ENCODE peak calls at places on chromosomes 6 and 20, in seven cellular contexts. One of them, this sample, is unnamed. For H3K4me1 and H3K9me3, the result is how much of the 10 kb centered on the place peaks cover.

GRCh38 chr6:33620584-33621395 is at the start of gene ITPR3:
- DNase-seq in A549: peak
- DNase-seq in colonic mucosa: peak
- DNase-seq in hepatocyte: peak
- DNase-seq in K562: peak
- DNase-seq in cardiac muscle cell: peak
- DNase-seq in SJSA1: no peak
- DNase-seq in this sample: no peak

GRCh38 chr6:70547313-70547712 is 19.4 kb upstream of the SDHAF4 start:
- DNase-seq in K562: no peak
- DNase-seq in SJSA1: no peak
- DNase-seq in A549: no peak
- DNase-seq in colonic mucosa: no peak
- DNase-seq in hepatocyte: peak
- DNase-seq in cardiac muscle cell: peak
- DNase-seq in this sample: no peak

GRCh38 chr6:158688860-158689259 is 39.0 kb downstream of the SYTL3 start:
- DNase-seq in cardiac muscle cell: no peak
- DNase-seq in A549: no peak
- DNase-seq in colonic mucosa: no peak
- DNase-seq in K562: no peak
- DNase-seq in SJSA1: no peak
- DNase-seq in hepatocyte: no peak
- DNase-seq in this sample: no peak

GRCh38 chr6:76792394-76792793 is 670.9 kb downstream of the HTR1B start:
- DNase-seq in SJSA1: no peak
- DNase-seq in colonic mucosa: no peak
- DNase-seq in K562: no peak
- DNase-seq in A549: no peak
- DNase-seq in hepatocyte: no peak
- DNase-seq in cardiac muscle cell: peak
- DNase-seq in this sample: no peak

GRCh38 chr6:25223421-25224052 is 55.6 kb upstream of the CARMIL1 start:
- DNase-seq in A549: peak
- DNase-seq in SJSA1: peak
- DNase-seq in cardiac muscle cell: peak
- DNase-seq in hepatocyte: peak
- DNase-seq in colonic mucosa: peak
- DNase-seq in K562: peak
- DNase-seq in this sample: no peak

GRCh38 chr6:131053546-131054240 is 9.4 kb downstream of the EPB41L2 start:
- DNase-seq in A549: peak
- DNase-seq in hepatocyte: no peak
- DNase-seq in cardiac muscle cell: no peak
- DNase-seq in colonic mucosa: no peak
- DNase-seq in SJSA1: no peak
- DNase-seq in K562: no peak
- DNase-seq in this sample: no peak

GRCh38 chr20:47241345-47241781 is 115.1 kb downstream of the ZMYND8 start:
- DNase-seq in A549: no peak
- DNase-seq in hepatocyte: no peak
- DNase-seq in SJSA1: peak
- DNase-seq in cardiac muscle cell: peak
- DNase-seq in colonic mucosa: no peak
- DNase-seq in K562: no peak
- DNase-seq in this sample: no peak

GRCh38 chr20:8996817-8997512 is 71.9 kb upstream of the PLCB4 start:
- DNase-seq in hepatocyte: no peak
- DNase-seq in colonic mucosa: no peak
- DNase-seq in A549: no peak
- DNase-seq in cardiac muscle cell: no peak
- DNase-seq in SJSA1: no peak
- DNase-seq in K562: no peak
- DNase-seq in this sample: no peak

GRCh38 chr6:119627908-119628669 is 278.5 kb upstream of the MAN1A1 start:
- DNase-seq in cardiac muscle cell: peak
- DNase-seq in colonic mucosa: no peak
- DNase-seq in K562: peak
- DNase-seq in hepatocyte: peak
- DNase-seq in A549: no peak
- DNase-seq in SJSA1: no peak
- DNase-seq in this sample: no peak

GRCh38 chr20:9087531-9088217 is 18.8 kb downstream of the PLCB4 start:
- DNase-seq in K562: no peak
- DNase-seq in colonic mucosa: no peak
- DNase-seq in cardiac muscle cell: no peak
- DNase-seq in hepatocyte: no peak
- DNase-seq in A549: no peak
- DNase-seq in SJSA1: no peak
- DNase-seq in this sample: no peak

GRCh38 chr6:47484616-47485015 is 7.0 kb downstream of the CD2AP start:
- DNase-seq in SJSA1: no peak
- DNase-seq in A549: no peak
- DNase-seq in hepatocyte: peak
- DNase-seq in colonic mucosa: no peak
- DNase-seq in K562: no peak
- DNase-seq in cardiac muscle cell: peak
- DNase-seq in this sample: no peak

GRCh38 chr6:22826961-22827360 is 257.6 kb downstream of the HDGFL1 start:
- DNase-seq in K562: no peak
- DNase-seq in A549: peak
- DNase-seq in cardiac muscle cell: no peak
- DNase-seq in SJSA1: no peak
- DNase-seq in colonic mucosa: no peak
- DNase-seq in hepatocyte: no peak
- DNase-seq in this sample: no peak

GRCh38 chr6:57108691-57109090 is 18.7 kb downstream of the ZNF451 start:
- DNase-seq in K562: no peak
- DNase-seq in cardiac muscle cell: no peak
- DNase-seq in hepatocyte: no peak
- DNase-seq in colonic mucosa: no peak
- DNase-seq in A549: no peak
- DNase-seq in SJSA1: no peak
- DNase-seq in this sample: no peak

GRCh38 chr20:34689486-34689885 is 12.6 kb upstream of the PIGU start:
- DNase-seq in K562: no peak
- DNase-seq in A549: peak
- DNase-seq in hepatocyte: no peak
- DNase-seq in colonic mucosa: no peak
- DNase-seq in cardiac muscle cell: peak
- DNase-seq in SJSA1: peak
- DNase-seq in this sample: no peak

GRCh38 chr6:3230275-3231212 is 3.1 kb upstream of the TUBB2B start:
- DNase-seq in A549: no peak
- DNase-seq in colonic mucosa: no peak
- DNase-seq in K562: no peak
- DNase-seq in SJSA1: no peak
- DNase-seq in hepatocyte: peak
- DNase-seq in cardiac muscle cell: no peak
- DNase-seq in this sample: no peak

GRCh38 chr6:9398794-9399373 is 963.5 kb upstream of the SLC35B3 start:
- DNase-seq in K562: no peak
- DNase-seq in SJSA1: no peak
- DNase-seq in cardiac muscle cell: peak
- DNase-seq in A549: no peak
- DNase-seq in hepatocyte: peak
- DNase-seq in colonic mucosa: peak
- DNase-seq in this sample: no peak

DNA sequence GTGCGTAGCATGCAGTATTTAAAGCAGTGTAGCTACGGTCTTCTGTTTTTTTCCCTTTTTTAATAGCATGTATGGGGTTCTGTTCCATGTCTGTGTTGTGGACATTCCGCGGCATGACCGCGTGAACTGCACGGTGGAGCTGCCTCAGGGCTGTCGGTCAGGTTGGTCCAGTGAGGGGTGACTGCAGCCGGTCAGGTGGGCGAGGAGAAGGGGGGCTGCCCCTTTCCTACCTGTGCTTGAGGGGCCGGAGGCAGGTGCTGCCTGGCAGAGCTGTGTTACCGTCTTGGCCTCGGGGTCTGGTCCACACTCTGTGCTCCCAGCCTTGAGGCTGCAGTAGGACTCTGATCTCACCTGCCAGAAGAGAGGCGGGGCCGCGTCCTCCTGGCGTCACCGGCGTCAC is 24.5 kb downstream of the UCKL1 start:
- DNase-seq in colonic mucosa: no peak
- DNase-seq in hepatocyte: no peak
- DNase-seq in SJSA1: no peak
- DNase-seq in K562: no peak
- DNase-seq in A549: no peak
- DNase-seq in cardiac muscle cell: no peak
- DNase-seq in this sample: no peak
- H3K4me1 ChIP-seq in colonic mucosa: under half
- H3K4me1 ChIP-seq in hepatocyte: under half
- H3K4me1 ChIP-seq in SJSA1: under half
- H3K4me1 ChIP-seq in K562: under half
- H3K4me1 ChIP-seq in A549: under half
- H3K4me1 ChIP-seq in cardiac muscle cell: under half
- H3K4me1 ChIP-seq in this sample: under half

GRCh38 chr6:27359231-27359630 is 29.3 kb upstream of the ZNF391 start:
- DNase-seq in cardiac muscle cell: no peak
- DNase-seq in colonic mucosa: no peak
- DNase-seq in SJSA1: no peak
- DNase-seq in A549: no peak
- DNase-seq in hepatocyte: no peak
- DNase-seq in K562: no peak
- DNase-seq in this sample: no peak
- H3K9me3 ChIP-seq in cardiac muscle cell: under half
- H3K9me3 ChIP-seq in colonic mucosa: under half
- H3K9me3 ChIP-seq in SJSA1: under half
- H3K9me3 ChIP-seq in A549: under half
- H3K9me3 ChIP-seq in hepatocyte: under half
- H3K9me3 ChIP-seq in K562: under half
- H3K9me3 ChIP-seq in this sample: under half

GRCh38 chr6:53514677-53515076 is 30.2 kb downstream of the GCLC start:
- DNase-seq in A549: no peak
- DNase-seq in colonic mucosa: no peak
- DNase-seq in hepatocyte: no peak
- DNase-seq in cardiac muscle cell: no peak
- DNase-seq in SJSA1: no peak
- DNase-seq in K562: no peak
- DNase-seq in this sample: no peak
- H3K4me1 ChIP-seq in A549: half or more
- H3K4me1 ChIP-seq in colonic mucosa: under half
- H3K4me1 ChIP-seq in hepatocyte: under half
- H3K4me1 ChIP-seq in cardiac muscle cell: under half
- H3K4me1 ChIP-seq in SJSA1: under half
- H3K4me1 ChIP-seq in K562: under half
- H3K4me1 ChIP-seq in this sample: under half

GRCh38 chr20:62112368-62112767 is 9.9 kb upstream of the LSM14B start:
- DNase-seq in colonic mucosa: no peak
- DNase-seq in SJSA1: no peak
- DNase-seq in hepatocyte: no peak
- DNase-seq in A549: no peak
- DNase-seq in cardiac muscle cell: no peak
- DNase-seq in K562: no peak
- DNase-seq in this sample: no peak

GRCh38 chr20:62105592-62105991 is 16.7 kb upstream of the LSM14B start:
- DNase-seq in A549: no peak
- DNase-seq in colonic mucosa: no peak
- DNase-seq in SJSA1: no peak
- DNase-seq in cardiac muscle cell: no peak
- DNase-seq in K562: no peak
- DNase-seq in hepatocyte: no peak
- DNase-seq in this sample: no peak

GRCh38 chr20:62114894-62115293 is 7.4 kb upstream of the LSM14B start:
- DNase-seq in colonic mucosa: no peak
- DNase-seq in A549: no peak
- DNase-seq in hepatocyte: no peak
- DNase-seq in SJSA1: no peak
- DNase-seq in cardiac muscle cell: no peak
- DNase-seq in K562: no peak
- DNase-seq in this sample: no peak

GRCh38 chr20:62116558-62117361 is 5.5 kb upstream of the LSM14B start:
- DNase-seq in A549: no peak
- DNase-seq in cardiac muscle cell: no peak
- DNase-seq in hepatocyte: no peak
- DNase-seq in colonic mucosa: no peak
- DNase-seq in SJSA1: no peak
- DNase-seq in K562: no peak
- DNase-seq in this sample: no peak

GRCh38 chr20:62111148-62111547 is 11.1 kb upstream of the LSM14B start:
- DNase-seq in colonic mucosa: no peak
- DNase-seq in SJSA1: no peak
- DNase-seq in A549: no peak
- DNase-seq in K562: no peak
- DNase-seq in hepatocyte: no peak
- DNase-seq in cardiac muscle cell: no peak
- DNase-seq in this sample: no peak
- H3K9me3 ChIP-seq in colonic mucosa: under half
- H3K9me3 ChIP-seq in SJSA1: under half
- H3K9me3 ChIP-seq in A549: half or more
- H3K9me3 ChIP-seq in K562: under half
- H3K9me3 ChIP-seq in hepatocyte: under half
- H3K9me3 ChIP-seq in cardiac muscle cell: under half
- H3K9me3 ChIP-seq in this sample: under half